ENCODE peak calls at places on chromosome 15, in four cellular contexts. F is activated CD4-positive, alpha-beta T cell treated with anti-CD3 and anti-CD28 coated beads for 36 hours; B is heart left ventricle; X is thoracic aorta. S is an unnamed sample.

GRCh38 chr15:59137566-59137965 is 32.6 kb downstream of the CCNB2 start:
- ATAC-seq in F (peak; percentile 76), B (no peak), X (no peak), S (peak; percentile 89)

GRCh38 chr15:71588746-71589145 is 221.6 kb upstream of the NR2E3 start:
- ATAC-seq in F (no peak), B (no peak), X (no peak), S (no peak)

GRCh38 chr15:69725957-69726356 is 273.3 kb downstream of the RPLP1 start:
- ATAC-seq in F (no peak), B (peak; percentile 69), X (no peak), S (no peak)

GRCh38 chr15:37035349-37035748 is 65.0 kb downstream of the MEIS2 start:
- ATAC-seq in F (no peak), B (peak; percentile 32), X (no peak), S (no peak)

GRCh38 chr15:28912422-28912821 is 26.6 kb downstream of the APBA2 start:
- ATAC-seq in F (peak; percentile 58), B (no peak), X (no peak), S (no peak)

GRCh38 chr15:38073278-38073930 is 139.0 kb downstream of the TMCO5A start:
- ATAC-seq in F (no peak), B (peak; percentile 58), X (peak; percentile 13), S (no peak)

GRCh38 chr15:74808073-74808839 is 4.4 kb upstream of the LMAN1L start:
- ATAC-seq in F (peak; percentile 6), B (peak; percentile 60), X (no peak), S (no peak)

GRCh38 chr15:31031471-31032064 is 40.1 kb upstream of the MTMR10 start:
- ATAC-seq in F (no peak), B (no peak), X (no peak), S (peak; percentile 42)

GRCh38 chr15:95770191-95770590 is 560.3 kb upstream of the NR2F2 start:
- ATAC-seq in F (no peak), B (no peak), X (no peak), S (no peak)

GRCh38 chr15:85800460-85801123 is 5.9 kb upstream of the KLHL25 start:
- ATAC-seq in F (no peak), B (peak; percentile 92), X (no peak), S (no peak)

GRCh38 chr15:80093854-80094418 is 34.5 kb downstream of the ZFAND6 start:
- ATAC-seq in F (peak; percentile 78), B (peak; percentile 91), X (no peak), S (peak; percentile 56)

GRCh38 chr15:96554541-96554940 is 224.0 kb downstream of the NR2F2 start:
- ATAC-seq in F (no peak), B (no peak), X (no peak), S (no peak)

GRCh38 chr15:81098884-81099601 is 35.0 kb upstream of the CFAP161 start:
- ATAC-seq in F (no peak), B (peak; percentile 80), X (no peak), S (no peak)

GRCh38 chr15:70494861-70495571 is 268.3 kb downstream of the UACA start:
- ATAC-seq in F (peak; percentile 54), B (no peak), X (no peak), S (peak; percentile 47)

GRCh38 chr15:69557340-69558137 is 104.9 kb downstream of the RPLP1 start:
- ATAC-seq in F (peak; percentile 16), B (peak; percentile 28), X (peak; percentile 95), S (peak; percentile 52)

GRCh38 chr15:70478251-70478990 is 284.9 kb downstream of the UACA start:
- ATAC-seq in F (peak; percentile 37), B (peak; percentile 32), X (no peak), S (peak; percentile 66)

GRCh38 chr15:39230205-39230916 is 350.5 kb upstream of the THBS1 start:
- ATAC-seq in F (no peak), B (no peak), X (no peak), S (no peak)

GRCh38 chr15:67266870-67267269 is 12.3 kb downstream of the IQCH start:
- ATAC-seq in F (no peak), B (no peak), X (no peak), S (no peak)

GRCh38 chr15:30984118-30984517 is 7.3 kb downstream of the MTMR10 start:
- ATAC-seq in F (no peak), B (no peak), X (no peak), S (no peak)

GRCh38 chr15:44675911-44676310 is 12.4 kb upstream of the SPG11 start:
- ATAC-seq in F (no peak), B (no peak), X (no peak), S (no peak)

GRCh38 chr15:29731865-29732264 is 90.4 kb downstream of the TJP1 start:
- ATAC-seq in F (no peak), B (no peak), X (no peak), S (no peak)

GRCh38 chr15:73014904-73015303 is 37.4 kb upstream of the NEO1 start:
- ATAC-seq in F (no peak), B (no peak), X (no peak), S (no peak)

GRCh38 chr15:85929786-85930185 is 135.1 kb upstream of the KLHL25 start:
- ATAC-seq in F (no peak), B (no peak), X (no peak), S (no peak)

GRCh38 chr15:27648359-27648758 is 450.8 kb downstream of the OCA2 start:
- ATAC-seq in F (no peak), B (no peak), X (no peak), S (no peak)

GRCh38 chr15:50051811-50052419 is 67.1 kb downstream of the ATP8B4 start:
- ATAC-seq in F (peak; percentile 74), B (peak; percentile 49), X (peak; percentile 46), S (peak; percentile 37)

GRCh38 chr15:60044636-60045273 is 40.6 kb downstream of the FOXB1 start:
- ATAC-seq in F (peak; percentile 95), B (no peak), X (no peak), S (peak; percentile 97)

S was measured in activated T-helper 17 cell treated with anti-CD3 and anti-CD28 coated beads, Interleukin-2, amount 50 U/mL, for 72 hours.